ENCODE peak calls at places on chromosomes 1 and 21, in eight cellular contexts. V is T-cell; S is activated T-cell treated with anti-CD3 and anti-CD28 coated beads, Interleukin-2, amount 50 U/mL, for 4 hours; P is Right ventricle myocardium inferior; C is CD4-positive, CD25-positive, alpha-beta regulatory T cell; J is memory B cell; X is left lung; H is body of pancreas. I is an unnamed sample.

GRCh38 chr1:178536844-178537371 is 24.0 kb downstream of the TEX35 start:
- ATAC-seq in S (no peak), C (no peak), V (no peak), J (no peak), X (peak; percentile 73), P (peak; percentile 92), H (peak; percentile 84), I (peak; percentile 72)

GRCh38 chr1:234926252-234926573 is 202.4 kb downstream of the TOMM20 start:
- ATAC-seq in H (no peak), X (no peak), S (peak; percentile 2), P (no peak), J (no peak), C (no peak), V (no peak), I (no peak)

GRCh38 chr1:106952766-106953165 is 103.7 kb upstream of the PRMT6 start:
- ATAC-seq in C (no peak), P (no peak), X (no peak), V (no peak), S (no peak), H (no peak), J (no peak), I (no peak)

GRCh38 chr1:156667968-156668709 is 9.1 kb downstream of the NES start:
- ATAC-seq in X (no peak), H (no peak), S (no peak), P (no peak), V (no peak), C (no peak), J (no peak), I (no peak)

GRCh38 chr1:169326644-169327316 is 40.8 kb downstream of the NME7 start:
- ATAC-seq in C (no peak), P (no peak), S (peak; percentile 78), H (no peak), X (peak; percentile 18), V (no peak), J (no peak), I (no peak)

GRCh38 chr21:44853601-44854390 is 19.7 kb downstream of the PTTG1IP start:
- ATAC-seq in H (no peak), S (no peak), X (no peak), V (no peak), P (peak; percentile 49), J (no peak), C (no peak), I (no peak)

GRCh38 chr1:23742670-23743286 is 493 bp upstream of the ELOA start:
- ATAC-seq in S (peak; percentile 53), C (peak; percentile 18), H (peak; percentile 49), X (peak; percentile 5), P (peak; percentile 36), V (peak; percentile 51), J (peak; percentile 31), I (peak; percentile 47)

GRCh38 chr1:242585616-242586354 is 61.3 kb upstream of the PLD5 start:
- ATAC-seq in J (no peak), P (no peak), X (no peak), C (no peak), S (no peak), V (no peak), H (no peak), I (no peak)

GRCh38 chr1:178066904-178067531 is 26.9 kb upstream of the RASAL2 start:
- ATAC-seq in H (no peak), X (peak; percentile 68), C (no peak), J (peak; percentile 60), S (no peak), V (no peak), P (peak; percentile 42), I (no peak)

GRCh38 chr1:41468082-41468762 is 16.3 kb downstream of the EDN2 start:
- ATAC-seq in J (no peak), X (no peak), S (no peak), C (no peak), H (peak; percentile 39), V (no peak), P (no peak), I (no peak)

GRCh38 chr1:61434276-61434675 is 290.7 kb downstream of the TM2D1 start:
- ATAC-seq in S (peak; percentile 50), X (no peak), P (no peak), H (no peak), J (no peak), V (no peak), C (no peak), I (no peak)

GRCh38 chr1:229159668-229160544 is 111.0 kb upstream of the RAB4A start:
- ATAC-seq in S (no peak), H (no peak), V (no peak), P (no peak), J (no peak), X (no peak), C (no peak), I (no peak)

GRCh38 chr1:207217778-207218511 is 103.5 kb upstream of the CD55 start:
- ATAC-seq in S (no peak), H (no peak), V (no peak), P (no peak), C (no peak), X (no peak), J (peak; percentile 62), I (no peak)

I was measured in gastroesophageal sphincter.